ENCODE peak calls at places on chromosomes 6 and 20, in eight cellular contexts. One of them, this sample, is unnamed.

GRCh38 chr20:44886276-44886671 is 769 bp downstream of the YWHAB start:
- DNase-seq in esophagus squamous epithelium: no peak
- DNase-seq in HCT116: no peak
- DNase-seq in IMR-90: no peak
- DNase-seq in sigmoid colon: no peak
- DNase-seq in A549: no peak
- DNase-seq in breast epithelium: no peak
- DNase-seq in body of pancreas: no peak
- DNase-seq in this sample: no peak

GRCh38 chr6:47674673-47675072 is 23.7 kb upstream of the ADGRF4 start:
- DNase-seq in HCT116: no peak
- DNase-seq in breast epithelium: no peak
- DNase-seq in body of pancreas: no peak
- DNase-seq in A549: no peak
- DNase-seq in esophagus squamous epithelium: no peak
- DNase-seq in sigmoid colon: no peak
- DNase-seq in IMR-90: no peak
- DNase-seq in this sample: no peak

GRCh38 chr6:100573169-100573568 is 108.4 kb upstream of the SIM1 start:
- DNase-seq in IMR-90: peak
- DNase-seq in breast epithelium: no peak
- DNase-seq in HCT116: peak
- DNase-seq in body of pancreas: no peak
- DNase-seq in sigmoid colon: no peak
- DNase-seq in A549: peak
- DNase-seq in esophagus squamous epithelium: no peak
- DNase-seq in this sample: no peak

GRCh38 chr6:71489736-71490135 is 201.1 kb downstream of the OGFRL1 start:
- DNase-seq in IMR-90: peak
- DNase-seq in HCT116: peak
- DNase-seq in esophagus squamous epithelium: no peak
- DNase-seq in A549: peak
- DNase-seq in breast epithelium: no peak
- DNase-seq in sigmoid colon: no peak
- DNase-seq in body of pancreas: peak
- DNase-seq in this sample: peak

GRCh38 chr6:127855542-127856159 is 45.2 kb downstream of the THEMIS start:
- DNase-seq in IMR-90: peak
- DNase-seq in HCT116: no peak
- DNase-seq in A549: peak
- DNase-seq in body of pancreas: peak
- DNase-seq in breast epithelium: no peak
- DNase-seq in sigmoid colon: no peak
- DNase-seq in esophagus squamous epithelium: no peak
- DNase-seq in this sample: no peak

GRCh38 chr6:104625536-104625935 is 234.2 kb downstream of the HACE1 start:
- DNase-seq in sigmoid colon: no peak
- DNase-seq in IMR-90: peak
- DNase-seq in esophagus squamous epithelium: no peak
- DNase-seq in HCT116: no peak
- DNase-seq in A549: peak
- DNase-seq in breast epithelium: no peak
- DNase-seq in body of pancreas: no peak
- DNase-seq in this sample: peak

GRCh38 chr6:14282854-14283505 is 165.4 kb downstream of the CD83 start:
- DNase-seq in breast epithelium: no peak
- DNase-seq in IMR-90: no peak
- DNase-seq in A549: no peak
- DNase-seq in body of pancreas: no peak
- DNase-seq in HCT116: no peak
- DNase-seq in esophagus squamous epithelium: no peak
- DNase-seq in sigmoid colon: no peak
- DNase-seq in this sample: no peak

GRCh38 chr20:20837574-20838021 is 125.2 kb upstream of the RALGAPA2 start:
- DNase-seq in IMR-90: peak
- DNase-seq in HCT116: peak
- DNase-seq in A549: peak
- DNase-seq in sigmoid colon: no peak
- DNase-seq in esophagus squamous epithelium: no peak
- DNase-seq in breast epithelium: no peak
- DNase-seq in body of pancreas: peak
- DNase-seq in this sample: no peak

GRCh38 chr6:140156131-140156530 is 781.7 kb upstream of the CITED2 start:
- DNase-seq in HCT116: no peak
- DNase-seq in body of pancreas: no peak
- DNase-seq in A549: no peak
- DNase-seq in esophagus squamous epithelium: no peak
- DNase-seq in sigmoid colon: no peak
- DNase-seq in IMR-90: no peak
- DNase-seq in breast epithelium: no peak
- DNase-seq in this sample: no peak

GRCh38 chr20:19211661-19212523 is 550 bp upstream of the SLC24A3 start:
- DNase-seq in HCT116: no peak
- DNase-seq in breast epithelium: no peak
- DNase-seq in A549: no peak
- DNase-seq in esophagus squamous epithelium: no peak
- DNase-seq in sigmoid colon: peak
- DNase-seq in body of pancreas: no peak
- DNase-seq in IMR-90: no peak
- DNase-seq in this sample: no peak

GRCh38 chr20:47974234-47974878 is 189.1 kb upstream of the SULF2 start:
- DNase-seq in body of pancreas: no peak
- DNase-seq in breast epithelium: no peak
- DNase-seq in IMR-90: no peak
- DNase-seq in sigmoid colon: no peak
- DNase-seq in A549: no peak
- DNase-seq in HCT116: no peak
- DNase-seq in esophagus squamous epithelium: no peak
- DNase-seq in this sample: no peak

GRCh38 chr6:2731281-2731909 is 19.3 kb downstream of the MYLK4 start:
- DNase-seq in A549: no peak
- DNase-seq in breast epithelium: no peak
- DNase-seq in HCT116: no peak
- DNase-seq in sigmoid colon: no peak
- DNase-seq in body of pancreas: no peak
- DNase-seq in IMR-90: no peak
- DNase-seq in esophagus squamous epithelium: no peak
- DNase-seq in this sample: no peak

GRCh38 chr20:10433623-10434466 is at the start of gene MKKS:
- DNase-seq in esophagus squamous epithelium: peak
- DNase-seq in IMR-90: peak
- DNase-seq in A549: peak
- DNase-seq in sigmoid colon: peak
- DNase-seq in body of pancreas: peak
- DNase-seq in breast epithelium: peak
- DNase-seq in HCT116: peak
- DNase-seq in this sample: peak

GRCh38 chr6:318265-318890 is 26.1 kb downstream of the DUSP22 start:
- DNase-seq in IMR-90: no peak
- DNase-seq in breast epithelium: no peak
- DNase-seq in A549: no peak
- DNase-seq in HCT116: no peak
- DNase-seq in body of pancreas: no peak
- DNase-seq in esophagus squamous epithelium: no peak
- DNase-seq in sigmoid colon: peak
- DNase-seq in this sample: no peak

GRCh38 chr20:24766826-24767622 is 182.0 kb upstream of the CST7 start:
- DNase-seq in IMR-90: no peak
- DNase-seq in breast epithelium: peak
- DNase-seq in HCT116: no peak
- DNase-seq in esophagus squamous epithelium: no peak
- DNase-seq in body of pancreas: peak
- DNase-seq in sigmoid colon: no peak
- DNase-seq in A549: no peak
- DNase-seq in this sample: no peak

GRCh38 chr6:128882991-128883571 is at the start of gene LAMA2:
- DNase-seq in HCT116: no peak
- DNase-seq in esophagus squamous epithelium: no peak
- DNase-seq in A549: no peak
- DNase-seq in body of pancreas: peak
- DNase-seq in IMR-90: peak
- DNase-seq in breast epithelium: peak
- DNase-seq in sigmoid colon: peak
- DNase-seq in this sample: peak

GRCh38 chr20:32034581-32035397 is 17.3 kb upstream of the HCK start:
- DNase-seq in body of pancreas: peak
- DNase-seq in A549: peak
- DNase-seq in IMR-90: no peak
- DNase-seq in breast epithelium: no peak
- DNase-seq in sigmoid colon: no peak
- DNase-seq in esophagus squamous epithelium: no peak
- DNase-seq in HCT116: no peak
- DNase-seq in this sample: no peak

GRCh38 chr6:3326179-3326971 is 67.6 kb downstream of the PSMG4 start:
- DNase-seq in esophagus squamous epithelium: no peak
- DNase-seq in HCT116: no peak
- DNase-seq in sigmoid colon: peak
- DNase-seq in body of pancreas: no peak
- DNase-seq in IMR-90: no peak
- DNase-seq in breast epithelium: no peak
- DNase-seq in A549: no peak
- DNase-seq in this sample: no peak

DNA sequence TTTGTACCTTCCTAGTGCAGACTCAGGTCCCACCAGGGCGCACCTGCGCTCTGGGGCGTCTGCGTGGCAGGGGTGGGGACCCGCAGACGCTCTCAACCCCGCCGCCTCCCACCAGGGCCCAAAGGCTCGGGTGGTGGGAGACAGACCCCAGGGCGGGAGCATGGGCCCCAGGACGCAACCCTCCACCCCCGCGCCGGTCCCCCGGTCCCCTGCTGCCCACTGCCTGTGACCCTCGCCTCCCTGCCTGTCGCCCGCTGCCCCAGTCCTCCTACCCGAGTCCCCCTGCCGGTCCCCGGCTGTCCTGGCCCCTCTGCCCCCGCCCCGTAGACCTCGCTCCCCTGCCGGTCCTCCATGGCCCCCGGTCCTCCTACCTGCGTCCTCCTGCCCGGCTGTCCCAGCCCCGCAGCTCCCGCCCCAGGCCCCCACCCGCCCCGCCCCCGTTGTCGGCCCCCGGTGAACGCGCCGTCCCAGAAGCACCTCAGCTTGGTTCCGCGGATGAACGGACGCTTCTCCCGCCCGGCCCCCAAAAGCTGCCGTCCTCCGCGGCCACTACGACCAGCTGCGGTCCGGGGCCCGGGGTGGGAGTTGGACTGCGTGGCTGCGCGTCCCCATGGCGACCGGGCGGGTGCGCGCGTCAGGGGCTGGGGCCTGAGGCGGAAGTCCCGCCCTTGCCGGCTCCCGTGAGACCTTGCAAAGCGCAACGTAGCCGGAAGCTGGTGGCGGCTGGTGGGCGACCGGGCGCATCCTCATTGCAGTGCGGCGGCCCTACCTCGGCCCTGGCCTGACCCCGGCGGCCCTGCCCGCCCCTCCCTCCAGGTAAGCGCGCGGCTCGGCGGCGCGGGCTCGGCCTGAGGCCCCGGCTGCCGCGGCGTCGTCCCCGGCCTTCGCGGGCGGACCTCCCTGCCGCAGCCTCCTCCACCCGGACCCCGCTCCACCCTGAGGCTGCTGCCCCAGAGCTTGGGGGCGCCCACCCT is at the start of gene ARFGAP1:
- DNase-seq in sigmoid colon: peak
- DNase-seq in body of pancreas: peak
- DNase-seq in A549: peak
- DNase-seq in HCT116: peak
- DNase-seq in breast epithelium: peak
- DNase-seq in esophagus squamous epithelium: peak
- DNase-seq in IMR-90: peak
- DNase-seq in this sample: peak
- TF ChIP-seq POLR2A in sigmoid colon: peak
- TF ChIP-seq POLR2A in body of pancreas: peak
- TF ChIP-seq POLR2A in A549: peak
- TF ChIP-seq POLR2A in HCT116: peak
- TF ChIP-seq POLR2A in breast epithelium: peak
- TF ChIP-seq POLR2A in esophagus squamous epithelium: peak
- TF ChIP-seq POLR2A in IMR-90: peak
- TF ChIP-seq POLR2A in this sample: peak

DNA sequence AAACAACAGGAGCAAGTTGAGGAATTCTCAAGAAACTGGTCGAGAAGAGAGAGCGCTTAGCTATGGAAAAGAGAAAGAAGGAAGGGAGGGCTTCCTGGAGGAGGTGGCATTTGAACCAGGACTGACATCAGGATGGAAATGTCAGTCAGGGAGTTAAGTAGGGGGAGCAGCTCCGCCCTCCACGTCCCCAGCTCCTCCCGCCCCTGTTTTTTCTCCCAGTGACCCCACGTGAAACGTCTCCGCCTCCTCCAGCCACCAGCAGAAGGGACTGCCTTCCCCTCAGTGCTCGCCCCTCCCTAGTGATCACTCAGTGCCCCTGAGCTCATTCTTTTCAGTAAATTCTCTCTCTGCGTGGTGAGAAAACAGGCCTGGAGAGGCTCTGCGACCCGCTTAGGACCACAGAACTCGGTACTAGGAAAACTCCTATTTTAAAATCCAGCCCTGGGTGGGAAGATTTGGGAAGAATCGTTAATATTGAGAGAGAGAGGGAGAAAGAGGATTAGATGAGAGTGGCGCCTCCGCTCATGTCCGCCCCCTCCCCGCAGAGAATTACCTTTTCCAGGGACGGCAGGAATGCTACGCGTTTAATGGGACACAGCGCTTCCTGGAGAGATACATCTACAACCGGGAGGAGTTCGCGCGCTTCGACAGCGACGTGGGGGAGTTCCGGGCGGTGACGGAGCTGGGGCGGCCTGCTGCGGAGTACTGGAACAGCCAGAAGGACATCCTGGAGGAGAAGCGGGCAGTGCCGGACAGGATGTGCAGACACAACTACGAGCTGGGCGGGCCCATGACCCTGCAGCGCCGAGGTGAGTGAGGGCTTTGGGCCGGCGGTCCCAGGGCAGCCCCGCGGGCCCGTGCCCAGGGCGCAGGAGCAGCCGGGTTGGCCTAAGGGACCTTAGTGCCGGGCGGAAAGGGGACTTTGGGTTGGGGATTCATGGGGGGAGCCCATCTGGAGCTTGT is 4.6 kb downstream of the HLA-DPB1 start:
- DNase-seq in body of pancreas: peak
- DNase-seq in breast epithelium: no peak
- DNase-seq in A549: no peak
- DNase-seq in HCT116: no peak
- DNase-seq in esophagus squamous epithelium: no peak
- DNase-seq in sigmoid colon: peak
- DNase-seq in IMR-90: peak
- DNase-seq in this sample: no peak
- TF ChIP-seq POLR2A in body of pancreas: peak
- TF ChIP-seq POLR2A in breast epithelium: no peak
- TF ChIP-seq POLR2A in A549: no peak
- TF ChIP-seq POLR2A in HCT116: no peak
- TF ChIP-seq POLR2A in esophagus squamous epithelium: peak
- TF ChIP-seq POLR2A in sigmoid colon: no peak
- TF ChIP-seq POLR2A in IMR-90: no peak
- TF ChIP-seq POLR2A in this sample: no peak

GRCh38 chr6:130365166-130366010 is 429 bp upstream of the TMEM200A start:
- DNase-seq in HCT116: peak
- DNase-seq in A549: peak
- DNase-seq in body of pancreas: peak
- DNase-seq in IMR-90: peak
- DNase-seq in esophagus squamous epithelium: no peak
- DNase-seq in sigmoid colon: peak
- DNase-seq in breast epithelium: peak
- DNase-seq in this sample: no peak
- TF ChIP-seq POLR2A in HCT116: no peak
- TF ChIP-seq POLR2A in A549: no peak
- TF ChIP-seq POLR2A in body of pancreas: no peak
- TF ChIP-seq POLR2A in IMR-90: peak
- TF ChIP-seq POLR2A in esophagus squamous epithelium: no peak
- TF ChIP-seq POLR2A in sigmoid colon: no peak
- TF ChIP-seq POLR2A in breast epithelium: no peak
- TF ChIP-seq POLR2A in this sample: no peak

GRCh38 chr6:93120154-93120742 is 299.1 kb downstream of the EPHA7 start:
- DNase-seq in HCT116: no peak
- DNase-seq in body of pancreas: no peak
- DNase-seq in esophagus squamous epithelium: no peak
- DNase-seq in breast epithelium: no peak
- DNase-seq in sigmoid colon: no peak
- DNase-seq in IMR-90: no peak
- DNase-seq in A549: no peak
- DNase-seq in this sample: no peak
- TF ChIP-seq POLR2A in HCT116: no peak
- TF ChIP-seq POLR2A in body of pancreas: no peak
- TF ChIP-seq POLR2A in esophagus squamous epithelium: no peak
- TF ChIP-seq POLR2A in breast epithelium: no peak
- TF ChIP-seq POLR2A in sigmoid colon: no peak
- TF ChIP-seq POLR2A in IMR-90: no peak
- TF ChIP-seq POLR2A in A549: no peak
- TF ChIP-seq POLR2A in this sample: no peak

This sample was measured in H54.